ENCODE peak calls at places on chromosomes 5 and 9, in four cellular contexts. Y is K562, K is IMR-90, E is GM12878. D is an unnamed sample.

GRCh38 chr5:67003373-67003905 is 193.2 kb downstream of the CD180 start:
- DNase-seq in E (no peak), K (no peak), Y (no peak), D (no peak)

GRCh38 chr5:82735160-82735789 is 341.9 kb downstream of the TMEM167A start:
- DNase-seq in Y (peak), E (no peak), K (peak), D (no peak)

GRCh38 chr9:129442791-129443511 is 177.9 kb downstream of the C9orf50 start:
- DNase-seq in Y (no peak), E (no peak), K (no peak), D (no peak)

GRCh38 chr5:176574297-176574591 is 25.1 kb downstream of the CDHR2 start:
- DNase-seq in E (no peak), K (no peak), Y (no peak), D (no peak)

GRCh38 chr5:82664711-82665110 is 386.6 kb upstream of the RPS23 start:
- DNase-seq in Y (no peak), K (no peak), E (no peak), D (no peak)

GRCh38 chr5:35741126-35741711 is 115.5 kb upstream of the IL7R start:
- DNase-seq in K (peak), Y (no peak), E (no peak), D (no peak)

GRCh38 chr9:88364706-88365105 is 23.5 kb upstream of the SPIN1 start:
- DNase-seq in K (no peak), E (no peak), Y (no peak), D (no peak)

GRCh38 chr9:89225587-89225986 is 47.0 kb upstream of the SHC3 start:
- DNase-seq in K (peak), E (no peak), Y (no peak), D (no peak)

GRCh38 chr9:133991964-133992779 is at the start of gene VAV2:
- DNase-seq in Y (peak), K (peak), E (no peak), D (peak)

GRCh38 chr5:81207009-81207408 is 26.1 kb upstream of the CKMT2 start:
- DNase-seq in K (peak), Y (peak), E (no peak), D (peak)

GRCh38 chr9:78778843-78779486 is 482.0 kb downstream of the PSAT1 start:
- DNase-seq in Y (no peak), K (no peak), E (no peak), D (no peak)

GRCh38 chr5:173293817-173294672 is 34.2 kb downstream of the STC2 start:
- DNase-seq in E (peak), Y (peak), K (peak), D (peak)
- TF ChIP-seq ELK1 in E (no peak), Y (no peak), K (no peak), D (no peak)

GRCh38 chr5:95822038-95822407 is 503 bp downstream of the GLRX start:
- DNase-seq in K (peak), E (no peak), Y (peak), D (peak)
- TF ChIP-seq ELK1 in K (no peak), E (no peak), Y (no peak), D (no peak)

GRCh38 chr5:37132646-37133045 is 116.5 kb downstream of the CPLANE1 start:
- DNase-seq in E (no peak), K (peak), Y (no peak), D (no peak)

GRCh38 chr5:37136694-37137093 is 112.5 kb downstream of the CPLANE1 start:
- DNase-seq in E (no peak), Y (no peak), K (no peak), D (no peak)

GRCh38 chr5:37133939-37134338 is 115.2 kb downstream of the CPLANE1 start:
- DNase-seq in K (peak), Y (no peak), E (no peak), D (no peak)
- TF ChIP-seq ELK1 in K (no peak), Y (no peak), E (no peak), D (no peak)

DNA sequence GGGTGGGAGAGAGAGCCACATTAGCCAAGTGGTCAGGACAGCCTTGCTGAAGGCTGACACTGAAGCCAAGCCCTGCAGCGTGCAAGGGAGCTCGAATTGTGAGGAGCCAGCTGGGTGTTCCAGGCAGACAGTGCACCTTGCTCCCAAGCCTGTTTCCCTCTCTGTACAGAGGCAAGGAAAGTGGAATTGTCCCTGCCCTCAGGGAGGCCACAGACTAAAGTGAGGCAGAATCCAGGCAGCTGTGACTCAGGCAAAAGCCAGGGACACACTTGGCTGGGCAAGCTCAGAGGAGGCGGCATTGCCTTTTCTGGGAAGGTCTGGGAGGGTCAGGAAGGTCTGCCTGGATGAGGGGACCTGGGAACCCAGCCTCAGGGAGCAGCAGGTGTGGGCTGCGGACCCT is 50.2 kb upstream of the LMX1B start:
- DNase-seq in Y (no peak), E (no peak), K (no peak), D (no peak)
- TF ChIP-seq ELK1 in Y (no peak), E (no peak), K (no peak), D (no peak)

GRCh38 chr5:146042628-146043279 is 62.6 kb downstream of the PLAC8L1 start:
- DNase-seq in E (no peak), K (peak), Y (peak), D (peak)
- TF ChIP-seq ELK1 in E (no peak), K (no peak), Y (no peak), D (no peak)

GRCh38 chr5:167573274-167574127 is 717.9 kb upstream of the WWC1 start:
- DNase-seq in Y (no peak), E (no peak), K (peak), D (no peak)
- TF ChIP-seq ELK1 in Y (no peak), E (no peak), K (no peak), D (no peak)

GRCh38 chr5:76941000-76941399 is 11.8 kb upstream of the CRHBP start:
- DNase-seq in E (no peak), K (no peak), Y (no peak), D (no peak)
- TF ChIP-seq ELK1 in E (no peak), K (no peak), Y (no peak), D (no peak)

GRCh38 chr9:85040141-85040540 is 370.6 kb downstream of the NTRK2 start:
- DNase-seq in E (no peak), K (no peak), Y (no peak), D (no peak)
- TF ChIP-seq ELK1 in E (no peak), K (no peak), Y (no peak), D (no peak)

GRCh38 chr5:108562205-108562454 is 180.2 kb upstream of the FBXL17 start:
- DNase-seq in K (no peak), Y (no peak), E (no peak), D (no peak)
- TF ChIP-seq ELK1 in K (no peak), Y (no peak), E (no peak), D (no peak)

DNA sequence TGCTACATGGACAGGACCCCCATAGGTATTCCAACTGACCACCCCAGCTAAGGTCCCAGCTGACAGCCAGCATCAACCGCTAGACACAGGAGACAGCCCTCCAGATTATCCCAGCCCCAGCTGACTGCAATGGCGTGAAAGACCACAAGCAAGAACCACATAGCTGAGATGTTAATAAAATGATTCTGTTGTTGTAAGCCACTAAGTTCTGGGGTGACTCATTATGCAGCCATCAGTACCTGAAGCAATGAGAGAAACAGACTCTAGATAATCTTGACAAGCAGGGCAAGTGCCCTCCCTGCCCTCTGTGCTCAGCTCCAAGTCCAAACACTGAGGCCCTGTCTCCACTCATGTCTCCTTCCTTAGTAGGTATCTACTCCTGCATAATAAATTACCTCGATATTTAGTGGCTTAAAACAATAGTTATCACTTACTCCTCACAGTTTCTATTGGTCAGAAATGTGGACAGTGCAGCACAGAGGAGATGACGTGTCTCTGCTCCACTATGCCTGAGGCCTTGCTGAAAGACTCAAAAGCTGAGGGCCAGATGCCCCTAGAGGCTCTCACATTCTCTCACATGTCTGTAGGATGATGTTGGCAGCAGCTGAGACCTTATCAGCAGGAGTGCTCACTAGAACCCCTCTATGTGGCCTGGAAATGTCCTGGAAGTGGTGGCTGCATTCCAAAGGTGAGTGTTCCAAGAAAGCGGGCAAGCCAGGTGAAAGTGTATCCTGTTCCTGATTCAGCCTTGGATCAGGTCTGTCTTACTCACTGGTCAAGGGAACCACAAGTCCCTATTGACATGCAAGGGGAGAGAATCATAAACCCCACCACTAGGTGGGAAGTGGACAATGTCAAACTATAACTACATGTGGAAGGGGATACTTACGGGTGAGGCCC is 2.5 kb downstream of the MGAT1 start:
- DNase-seq in K (peak), Y (no peak), E (no peak), D (no peak)
- TF ChIP-seq ELK1 in K (no peak), Y (no peak), E (no peak), D (no peak)